ENCODE peak calls at places on chromosomes 6 and 20, in five cellular contexts. O, Y, F, H and A are unnamed samples.

GRCh38 chr20:57124800-57125399 is 141.5 kb downstream of the BMP7 start:
- DNase-seq in H (no peak), O (no peak), F (no peak), Y (no peak), A (no peak)

GRCh38 chr6:170210026-170210390 is 80.9 kb downstream of the DLL1 start:
- DNase-seq in Y (no peak), F (no peak), O (no peak), H (peak; percentile 62), A (no peak)

GRCh38 chr6:5290500-5290899 is 29.2 kb downstream of the FARS2 start:
- DNase-seq in F (no peak), O (no peak), Y (no peak), H (no peak), A (no peak)

GRCh38 chr6:16429669-16430068 is 191.3 kb downstream of the GMPR start:
- DNase-seq in F (no peak), H (no peak), Y (no peak), O (no peak), A (no peak)

GRCh38 chr6:27091661-27092315 is 155.7 kb upstream of the PRSS16 start:
- DNase-seq in Y (peak; percentile 82), H (no peak), F (no peak), O (peak; percentile 62), A (no peak)

GRCh38 chr6:133205304-133205703 is 35.9 kb upstream of the EYA4 start:
- DNase-seq in H (no peak), O (no peak), Y (no peak), F (no peak), A (no peak)

GRCh38 chr20:50876816-50877215 is 54.4 kb downstream of the ADNP start:
- DNase-seq in F (no peak), Y (no peak), O (no peak), H (peak; percentile 39), A (no peak)

GRCh38 chr6:30940361-30941001 is at the start of gene MUCL3:
- DNase-seq in F (no peak), H (no peak), Y (no peak), O (no peak), A (no peak)

GRCh38 chr20:36342316-36342715 is 36.2 kb downstream of the DLGAP4 start:
- DNase-seq in O (no peak), F (no peak), Y (no peak), H (no peak), A (no peak)

GRCh38 chr20:19012671-19013070 is 199.1 kb downstream of the SCP2D1 start:
- DNase-seq in H (no peak), Y (no peak), F (no peak), O (no peak), A (no peak)

GRCh38 chr20:25439328-25439727 is 31.9 kb downstream of the GINS1 start:
- DNase-seq in F (no peak), Y (no peak), O (no peak), H (no peak), A (no peak)

GRCh38 chr6:121645100-121645745 is 209.8 kb downstream of the GJA1 start:
- DNase-seq in O (no peak), H (no peak), Y (peak; percentile 29), F (no peak), A (no peak)

GRCh38 chr6:138115191-138115590 is 8.0 kb upstream of the PERP start:
- DNase-seq in O (no peak), Y (no peak), F (no peak), H (no peak), A (no peak)

GRCh38 chr20:24942679-24943078 is 6.4 kb upstream of the CST7 start:
- DNase-seq in H (no peak), F (no peak), Y (no peak), O (no peak), A (no peak)

GRCh38 chr6:28489366-28490190 is 26.0 kb downstream of the GPX6 start:
- DNase-seq in Y (peak; percentile 72), H (no peak), O (peak; percentile 72), F (no peak), A (no peak)

GRCh38 chr20:18632196-18632789 is 44.4 kb downstream of the DTD1 start:
- DNase-seq in Y (peak; percentile 83), H (peak; percentile 82), O (peak; percentile 73), F (no peak), A (no peak)

GRCh38 chr6:150055131-150055530 is 13.8 kb downstream of the ULBP3 start:
- DNase-seq in Y (no peak), O (no peak), H (no peak), F (no peak), A (no peak)

GRCh38 chr20:38296433-38296832 is 7.5 kb upstream of the BPI start:
- DNase-seq in Y (no peak), H (no peak), F (no peak), O (no peak), A (no peak)

GRCh38 chr6:129884211-129884610 is 23.1 kb upstream of the TMEM244 start:
- DNase-seq in O (no peak), Y (no peak), H (no peak), F (no peak), A (no peak)

GRCh38 chr20:22430746-22431168 is 153.6 kb downstream of the FOXA2 start:
- DNase-seq in O (no peak), F (no peak), H (no peak), Y (no peak), A (no peak)

GRCh38 chr6:135094403-135094821 is 39.8 kb upstream of the HBS1L start:
- DNase-seq in Y (no peak), F (no peak), O (no peak), H (no peak), A (no peak)

GRCh38 chr20:47088339-47088738 is 193.7 kb downstream of the EYA2 start:
- DNase-seq in H (no peak), Y (no peak), F (no peak), O (no peak), A (no peak)

GRCh38 chr6:11427827-11428245 is 109.7 kb upstream of the TMEM170B start:
- DNase-seq in H (no peak), O (no peak), Y (peak; percentile 42), F (no peak), A (no peak)

GRCh38 chr20:3888622-3889488 is at the start of gene PANK2:
- DNase-seq in Y (peak; percentile 100), F (peak; percentile 93), H (peak; percentile 100), O (peak; percentile 97), A (peak; percentile 97)

GRCh38 chr6:64290867-64291266 is 655.3 kb downstream of the PHF3 start:
- DNase-seq in O (no peak), H (no peak), Y (peak; percentile 4), F (no peak), A (no peak)

GRCh38 chr6:96704713-96705112 is 132.6 kb downstream of the GPR63 start:
- DNase-seq in F (no peak), O (no peak), H (no peak), Y (no peak), A (no peak)

GRCh38 chr6:145756170-145756662 is 20.9 kb upstream of the EPM2A start:
- DNase-seq in O (no peak), H (no peak), F (no peak), Y (peak; percentile 92), A (no peak)